ENCODE peak calls at places on chromosomes 12 and 14, in eight cellular contexts. One of them, this sample, is unnamed.
A peak's percentile ranks its signal among the peaks of the same experiment; 100 is the strongest.

GRCh38 chr12:3110579-3110978 is 33.4 kb downstream of the TSPAN9 start:
- DNase-seq in tibial nerve: no peak
- DNase-seq in psoas muscle: no peak
- DNase-seq in PC-9: no peak
- DNase-seq in BE2C: no peak
- DNase-seq in adipocyte: peak; percentile 47
- DNase-seq in cardiac muscle cell: no peak
- DNase-seq in right lobe of liver: no peak
- DNase-seq in this sample: no peak

GRCh38 chr12:113477842-113478215 is 6.2 kb upstream of the LHX5 start:
- DNase-seq in BE2C: no peak
- DNase-seq in psoas muscle: no peak
- DNase-seq in tibial nerve: no peak
- DNase-seq in adipocyte: no peak
- DNase-seq in cardiac muscle cell: no peak
- DNase-seq in right lobe of liver: no peak
- DNase-seq in PC-9: no peak
- DNase-seq in this sample: no peak

GRCh38 chr12:76670776-76671175 is 93.1 kb upstream of the ZDHHC17 start:
- DNase-seq in BE2C: no peak
- DNase-seq in cardiac muscle cell: no peak
- DNase-seq in psoas muscle: no peak
- DNase-seq in PC-9: peak; percentile 3
- DNase-seq in tibial nerve: no peak
- DNase-seq in right lobe of liver: no peak
- DNase-seq in adipocyte: peak; percentile 64
- DNase-seq in this sample: no peak

GRCh38 chr14:26966942-26967341 is 369.1 kb upstream of the NOVA1 start:
- DNase-seq in psoas muscle: peak; percentile 37
- DNase-seq in PC-9: no peak
- DNase-seq in tibial nerve: peak; percentile 16
- DNase-seq in right lobe of liver: no peak
- DNase-seq in BE2C: no peak
- DNase-seq in adipocyte: no peak
- DNase-seq in cardiac muscle cell: no peak
- DNase-seq in this sample: no peak

GRCh38 chr14:55477680-55478079 is 37.3 kb upstream of the TBPL2 start:
- DNase-seq in BE2C: no peak
- DNase-seq in tibial nerve: no peak
- DNase-seq in right lobe of liver: no peak
- DNase-seq in psoas muscle: no peak
- DNase-seq in adipocyte: no peak
- DNase-seq in PC-9: no peak
- DNase-seq in cardiac muscle cell: peak; percentile 6
- DNase-seq in this sample: no peak

GRCh38 chr14:54722791-54723432 is 156.0 kb downstream of the SAMD4A start:
- DNase-seq in adipocyte: peak; percentile 36
- DNase-seq in PC-9: no peak
- DNase-seq in psoas muscle: no peak
- DNase-seq in cardiac muscle cell: peak; percentile 55
- DNase-seq in right lobe of liver: no peak
- DNase-seq in BE2C: peak; percentile 14
- DNase-seq in tibial nerve: no peak
- DNase-seq in this sample: no peak

GRCh38 chr12:114408881-114409795 is 3.2 kb upstream of the TBX5 start:
- DNase-seq in right lobe of liver: peak; percentile 31
- DNase-seq in BE2C: no peak
- DNase-seq in cardiac muscle cell: no peak
- DNase-seq in psoas muscle: no peak
- DNase-seq in adipocyte: no peak
- DNase-seq in tibial nerve: no peak
- DNase-seq in PC-9: no peak
- DNase-seq in this sample: no peak

GRCh38 chr12:55194382-55194781 is 26.4 kb upstream of the OR10A7 start:
- DNase-seq in BE2C: no peak
- DNase-seq in tibial nerve: no peak
- DNase-seq in right lobe of liver: no peak
- DNase-seq in adipocyte: no peak
- DNase-seq in psoas muscle: no peak
- DNase-seq in cardiac muscle cell: no peak
- DNase-seq in PC-9: no peak
- DNase-seq in this sample: no peak

GRCh38 chr14:35534884-35535793 is 1.2 kb downstream of the INSM2 start:
- DNase-seq in adipocyte: peak; percentile 83
- DNase-seq in cardiac muscle cell: peak; percentile 87
- DNase-seq in right lobe of liver: peak; percentile 71
- DNase-seq in BE2C: peak; percentile 51
- DNase-seq in psoas muscle: peak; percentile 76
- DNase-seq in PC-9: peak; percentile 69
- DNase-seq in tibial nerve: no peak
- DNase-seq in this sample: peak; percentile 82

GRCh38 chr12:84856156-84856900 is 56.3 kb downstream of the SLC6A15 start:
- DNase-seq in psoas muscle: no peak
- DNase-seq in adipocyte: no peak
- DNase-seq in cardiac muscle cell: no peak
- DNase-seq in right lobe of liver: no peak
- DNase-seq in BE2C: no peak
- DNase-seq in PC-9: no peak
- DNase-seq in tibial nerve: no peak
- DNase-seq in this sample: no peak

GRCh38 chr12:132084681-132085635 is 59.2 kb downstream of the DDX51 start:
- DNase-seq in BE2C: peak; percentile 84
- DNase-seq in PC-9: peak; percentile 33
- DNase-seq in tibial nerve: no peak
- DNase-seq in right lobe of liver: peak; percentile 86
- DNase-seq in psoas muscle: peak; percentile 86
- DNase-seq in adipocyte: peak; percentile 82
- DNase-seq in cardiac muscle cell: peak; percentile 85
- DNase-seq in this sample: peak; percentile 89

GRCh38 chr14:38255408-38255672 is 553 bp downstream of the CLEC14A start:
- DNase-seq in cardiac muscle cell: no peak
- DNase-seq in right lobe of liver: peak; percentile 31
- DNase-seq in tibial nerve: no peak
- DNase-seq in PC-9: no peak
- DNase-seq in adipocyte: no peak
- DNase-seq in psoas muscle: peak; percentile 53
- DNase-seq in BE2C: no peak
- DNase-seq in this sample: peak; percentile 66

GRCh38 chr12:81128930-81129554 is 51.2 kb downstream of the ACSS3 start:
- DNase-seq in PC-9: peak; percentile 4
- DNase-seq in adipocyte: peak; percentile 78
- DNase-seq in BE2C: peak; percentile 47
- DNase-seq in tibial nerve: no peak
- DNase-seq in psoas muscle: no peak
- DNase-seq in right lobe of liver: no peak
- DNase-seq in cardiac muscle cell: peak; percentile 65
- DNase-seq in this sample: no peak

GRCh38 chr12:69994593-69995222 is 169.7 kb downstream of the MYRFL start:
- DNase-seq in right lobe of liver: no peak
- DNase-seq in PC-9: no peak
- DNase-seq in psoas muscle: no peak
- DNase-seq in BE2C: peak; percentile 42
- DNase-seq in tibial nerve: no peak
- DNase-seq in cardiac muscle cell: no peak
- DNase-seq in adipocyte: no peak
- DNase-seq in this sample: no peak

GRCh38 chr14:72986214-72986613 is 40.7 kb downstream of the ZFYVE1 start:
- DNase-seq in tibial nerve: no peak
- DNase-seq in PC-9: no peak
- DNase-seq in BE2C: no peak
- DNase-seq in adipocyte: no peak
- DNase-seq in cardiac muscle cell: no peak
- DNase-seq in right lobe of liver: no peak
- DNase-seq in psoas muscle: no peak
- DNase-seq in this sample: no peak

GRCh38 chr12:130766470-130766869 is 50.4 kb upstream of the RIMBP2 start:
- DNase-seq in cardiac muscle cell: no peak
- DNase-seq in BE2C: no peak
- DNase-seq in right lobe of liver: no peak
- DNase-seq in PC-9: no peak
- DNase-seq in adipocyte: no peak
- DNase-seq in tibial nerve: no peak
- DNase-seq in psoas muscle: no peak
- DNase-seq in this sample: no peak

GRCh38 chr14:75092698-75093097 is 23.3 kb downstream of the ZC2HC1C start:
- DNase-seq in right lobe of liver: no peak
- DNase-seq in BE2C: no peak
- DNase-seq in psoas muscle: no peak
- DNase-seq in tibial nerve: no peak
- DNase-seq in adipocyte: no peak
- DNase-seq in PC-9: no peak
- DNase-seq in cardiac muscle cell: no peak
- DNase-seq in this sample: no peak

GRCh38 chr12:113161415-113162016 is 12.0 kb downstream of the CFAP73 start:
- DNase-seq in right lobe of liver: no peak
- DNase-seq in PC-9: no peak
- DNase-seq in cardiac muscle cell: peak; percentile 58
- DNase-seq in BE2C: peak; percentile 100
- DNase-seq in adipocyte: no peak
- DNase-seq in psoas muscle: no peak
- DNase-seq in tibial nerve: no peak
- DNase-seq in this sample: no peak

GRCh38 chr14:64937821-64938193 is 4.7 kb downstream of the GPX2 start:
- DNase-seq in adipocyte: peak; percentile 44
- DNase-seq in PC-9: no peak
- DNase-seq in right lobe of liver: no peak
- DNase-seq in psoas muscle: no peak
- DNase-seq in tibial nerve: no peak
- DNase-seq in cardiac muscle cell: peak; percentile 13
- DNase-seq in BE2C: no peak
- DNase-seq in this sample: no peak

GRCh38 chr14:104752338-104752734 is 611 bp upstream of the SIVA1 start:
- DNase-seq in psoas muscle: no peak
- DNase-seq in right lobe of liver: no peak
- DNase-seq in PC-9: no peak
- DNase-seq in cardiac muscle cell: no peak
- DNase-seq in adipocyte: no peak
- DNase-seq in BE2C: no peak
- DNase-seq in tibial nerve: no peak
- DNase-seq in this sample: no peak

GRCh38 chr12:58787021-58787760 is 133.1 kb downstream of the LRIG3 start:
- DNase-seq in adipocyte: no peak
- DNase-seq in right lobe of liver: no peak
- DNase-seq in cardiac muscle cell: no peak
- DNase-seq in tibial nerve: no peak
- DNase-seq in BE2C: no peak
- DNase-seq in PC-9: no peak
- DNase-seq in psoas muscle: no peak
- DNase-seq in this sample: no peak

DNA sequence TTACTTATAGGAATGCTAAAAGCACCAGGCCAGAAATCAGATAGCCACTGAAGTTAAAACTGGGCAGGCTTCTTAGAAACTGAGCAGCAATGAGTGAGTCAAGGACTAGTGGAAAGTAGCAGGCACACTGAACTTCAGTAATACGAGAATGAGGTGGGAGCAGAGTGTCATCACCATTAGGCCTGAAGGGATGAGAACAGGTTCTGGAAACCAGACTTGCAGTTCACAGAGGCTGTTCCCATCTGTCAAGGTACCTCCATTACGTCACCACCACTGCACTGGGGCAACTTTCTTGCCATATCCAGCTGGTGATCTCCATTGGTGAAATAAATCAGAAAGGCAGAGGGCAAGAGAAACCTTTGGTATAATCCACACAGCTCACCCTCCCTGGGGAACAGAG is 15.6 kb downstream of the ZNF10 start:
- DNase-seq in adipocyte: no peak
- DNase-seq in cardiac muscle cell: no peak
- DNase-seq in tibial nerve: no peak
- DNase-seq in psoas muscle: no peak
- DNase-seq in BE2C: no peak
- DNase-seq in right lobe of liver: no peak
- DNase-seq in PC-9: no peak
- DNase-seq in this sample: no peak
- H3K9me3 ChIP-seq in adipocyte: peaks cover 99% of the 10 kb centered on the region
- H3K9me3 ChIP-seq in cardiac muscle cell: peaks cover 3% of the 10 kb centered on the region
- H3K9me3 ChIP-seq in tibial nerve: peaks cover 89% of the 10 kb centered on the region
- H3K9me3 ChIP-seq in psoas muscle: peaks cover 85% of the 10 kb centered on the region
- H3K9me3 ChIP-seq in BE2C: no peaks in the 10 kb centered on the region
- H3K9me3 ChIP-seq in right lobe of liver: peaks cover 6% of the 10 kb centered on the region
- H3K9me3 ChIP-seq in PC-9: peaks cover 35% of the 10 kb centered on the region
- H3K9me3 ChIP-seq in this sample: peaks cover 82% of the 10 kb centered on the region

GRCh38 chr12:46089414-46090162 is 99.2 kb upstream of the SCAF11 start:
- DNase-seq in psoas muscle: no peak
- DNase-seq in cardiac muscle cell: no peak
- DNase-seq in adipocyte: no peak
- DNase-seq in BE2C: no peak
- DNase-seq in PC-9: no peak
- DNase-seq in right lobe of liver: no peak
- DNase-seq in tibial nerve: no peak
- DNase-seq in this sample: no peak
- H3K9me3 ChIP-seq in psoas muscle: no peaks in the 10 kb centered on the region
- H3K9me3 ChIP-seq in cardiac muscle cell: no peaks in the 10 kb centered on the region
- H3K9me3 ChIP-seq in adipocyte: peaks cover 20% of the 10 kb centered on the region
- H3K9me3 ChIP-seq in BE2C: no peaks in the 10 kb centered on the region
- H3K9me3 ChIP-seq in PC-9: peaks cover 15% of the 10 kb centered on the region
- H3K9me3 ChIP-seq in right lobe of liver: no peaks in the 10 kb centered on the region
- H3K9me3 ChIP-seq in tibial nerve: no peaks in the 10 kb centered on the region
- H3K9me3 ChIP-seq in this sample: no peaks in the 10 kb centered on the region

DNA sequence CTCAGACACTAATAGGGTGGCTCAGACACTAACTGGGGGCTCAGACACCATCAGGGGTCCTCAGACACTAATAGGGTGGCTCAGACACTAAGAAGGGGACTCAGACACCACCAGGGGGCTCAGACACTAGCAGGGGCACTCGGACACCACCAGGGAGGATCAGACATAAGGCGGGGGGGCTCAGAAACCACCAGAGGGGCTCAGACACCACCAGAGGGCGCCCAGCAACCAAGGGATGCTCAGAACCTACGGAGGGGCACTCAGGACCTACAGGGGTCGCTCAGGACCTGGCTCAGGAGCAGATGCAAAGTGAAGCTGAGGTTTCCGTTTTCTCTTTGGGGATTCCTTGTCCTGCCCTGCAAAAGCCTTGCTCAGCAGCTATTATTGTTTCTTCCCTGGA is 448.5 kb downstream of the TMEM121 start:
- DNase-seq in right lobe of liver: no peak
- DNase-seq in PC-9: no peak
- DNase-seq in adipocyte: no peak
- DNase-seq in cardiac muscle cell: no peak
- DNase-seq in psoas muscle: no peak
- DNase-seq in tibial nerve: no peak
- DNase-seq in BE2C: peak; percentile 64
- DNase-seq in this sample: no peak
- H3K9me3 ChIP-seq in right lobe of liver: no peaks in the 10 kb centered on the region
- H3K9me3 ChIP-seq in PC-9: no peaks in the 10 kb centered on the region
- H3K9me3 ChIP-seq in adipocyte: no peaks in the 10 kb centered on the region
- H3K9me3 ChIP-seq in cardiac muscle cell: no peaks in the 10 kb centered on the region
- H3K9me3 ChIP-seq in psoas muscle: no peaks in the 10 kb centered on the region
- H3K9me3 ChIP-seq in tibial nerve: no peaks in the 10 kb centered on the region
- H3K9me3 ChIP-seq in BE2C: no peaks in the 10 kb centered on the region
- H3K9me3 ChIP-seq in this sample: no peaks in the 10 kb centered on the region

DNA sequence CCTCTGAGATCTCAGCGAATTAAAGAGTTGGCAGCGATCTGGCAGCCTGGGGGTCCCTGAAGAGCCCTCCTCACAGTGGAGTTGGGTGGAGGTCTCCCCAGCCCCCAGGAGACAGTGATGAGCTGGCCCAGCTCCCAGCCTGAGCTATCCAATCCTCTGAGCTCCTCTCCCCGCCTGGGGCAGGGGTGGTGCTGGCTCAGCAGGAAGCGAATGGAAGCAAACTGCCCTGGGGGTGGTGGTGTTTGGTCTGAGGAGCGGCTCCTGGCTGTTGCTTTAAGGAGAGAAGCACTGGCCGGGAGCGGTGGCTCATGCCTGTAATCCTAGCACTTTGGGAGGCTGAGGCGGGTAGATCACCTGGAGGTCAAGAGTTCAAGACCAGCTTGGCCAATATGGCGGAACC is 19.5 kb upstream of the MEG3 start:
- DNase-seq in right lobe of liver: no peak
- DNase-seq in PC-9: no peak
- DNase-seq in cardiac muscle cell: no peak
- DNase-seq in BE2C: no peak
- DNase-seq in tibial nerve: no peak
- DNase-seq in adipocyte: no peak
- DNase-seq in psoas muscle: no peak
- DNase-seq in this sample: no peak
- H3K9me3 ChIP-seq in right lobe of liver: no peaks in the 10 kb centered on the region
- H3K9me3 ChIP-seq in PC-9: no peaks in the 10 kb centered on the region
- H3K9me3 ChIP-seq in cardiac muscle cell: no peaks in the 10 kb centered on the region
- H3K9me3 ChIP-seq in BE2C: no peaks in the 10 kb centered on the region
- H3K9me3 ChIP-seq in tibial nerve: no peaks in the 10 kb centered on the region
- H3K9me3 ChIP-seq in adipocyte: peaks cover 26% of the 10 kb centered on the region
- H3K9me3 ChIP-seq in psoas muscle: no peaks in the 10 kb centered on the region
- H3K9me3 ChIP-seq in this sample: no peaks in the 10 kb centered on the region